ENCODE peak calls at places on chromosomes 12 and 14, in nine cellular contexts. O is T-helper 1 cell, N is adipocyte, U is uterus, B is nephron progenitor cell, D is MCF 10A, V is bronchial epithelial cell, E is GF-D8, T is psoas muscle. G is an unnamed sample.

GRCh38 chr12:55820679-55821078 is 2.8 kb downstream of the ORMDL2 start:
- DNase-seq in O (no peak), N (peak; percentile 45), U (no peak), B (no peak), D (peak; percentile 25), V (no peak), E (no peak), T (no peak), G (no peak)

GRCh38 chr14:22097072-22097471 is 423.5 kb upstream of the OR4E1 start:
- DNase-seq in O (no peak), N (no peak), U (no peak), B (no peak), D (no peak), V (no peak), E (no peak), T (no peak), G (no peak)

GRCh38 chr12:91194500-91194899 is 11.9 kb upstream of the DCN start:
- DNase-seq in O (no peak), N (no peak), U (no peak), B (no peak), D (no peak), V (peak; percentile 86), E (no peak), T (no peak), G (no peak)

GRCh38 chr14:59690426-59690825 is 113.8 kb upstream of the CCDC175 start:
- DNase-seq in O (no peak), N (no peak), U (no peak), B (no peak), D (no peak), V (no peak), E (no peak), T (no peak), G (no peak)

GRCh38 chr12:23950775-23951391 is 1.4 kb upstream of the SOX5 start:
- DNase-seq in O (no peak), N (no peak), U (no peak), B (peak; percentile 47), D (no peak), V (peak; percentile 3), E (no peak), T (peak; percentile 12), G (peak; percentile 29)

GRCh38 chr14:101834387-101835165 is 73.1 kb downstream of the PPP2R5C start:
- DNase-seq in O (no peak), N (no peak), U (no peak), B (no peak), D (no peak), V (no peak), E (no peak), T (no peak), G (no peak)

GRCh38 chr12:2537868-2538541 is 256.8 kb upstream of the FKBP4 start:
- DNase-seq in O (no peak), N (no peak), U (no peak), B (no peak), D (no peak), V (no peak), E (no peak), T (no peak), G (no peak)

GRCh38 chr12:108826115-108826806 is 31.1 kb downstream of the SSH1 start:
- DNase-seq in O (no peak), N (peak; percentile 89), U (peak; percentile 57), B (no peak), D (no peak), V (no peak), E (peak; percentile 22), T (peak; percentile 72), G (peak; percentile 76)

GRCh38 chr12:113933201-113933786 is 32.8 kb downstream of the RBM19 start:
- DNase-seq in O (no peak), N (peak; percentile 46), U (peak; percentile 73), B (peak; percentile 38), D (no peak), V (no peak), E (no peak), T (peak; percentile 41), G (peak; percentile 57)

GRCh38 chr14:30958555-30959407 is 66.7 kb upstream of the AP4S1 start:
- DNase-seq in O (no peak), N (no peak), U (no peak), B (no peak), D (no peak), V (no peak), E (no peak), T (no peak), G (no peak)

GRCh38 chr14:73660511-73660910 is 15.7 kb downstream of the DNAL1 start:
- DNase-seq in O (no peak), N (no peak), U (no peak), B (no peak), D (no peak), V (no peak), E (no peak), T (no peak), G (no peak)

GRCh38 chr12:123063535-123063934 is 83.1 kb downstream of the ARL6IP4 start:
- DNase-seq in O (no peak), N (peak; percentile 39), U (no peak), B (no peak), D (peak; percentile 21), V (no peak), E (no peak), T (no peak), G (no peak)

GRCh38 chr12:55724226-55724939 is 4.2 kb downstream of the RDH5 start:
- DNase-seq in O (peak; percentile 53), N (peak; percentile 75), U (no peak), B (peak; percentile 54), D (peak; percentile 70), V (peak; percentile 54), E (peak; percentile 29), T (peak; percentile 75), G (peak; percentile 84)

GRCh38 chr14:65296402-65296801 is 116.1 kb upstream of the FUT8 start:
- DNase-seq in O (no peak), N (no peak), U (no peak), B (no peak), D (no peak), V (no peak), E (no peak), T (no peak), G (no peak)

GRCh38 chr14:60773558-60773957 is 39.0 kb downstream of the MNAT1 start:
- DNase-seq in O (no peak), N (no peak), U (no peak), B (no peak), D (no peak), V (no peak), E (no peak), T (no peak), G (no peak)

GRCh38 chr14:50425816-50426215 is 29.1 kb upstream of the CDKL1 start:
- DNase-seq in O (no peak), N (peak; percentile 77), U (no peak), B (no peak), D (no peak), V (no peak), E (peak; percentile 42), T (no peak), G (no peak)

GRCh38 chr12:111788178-111788654 is 21.5 kb downstream of the ALDH2 start:
- DNase-seq in O (no peak), N (peak; percentile 84), U (no peak), B (no peak), D (peak; percentile 79), V (no peak), E (peak; percentile 38), T (peak; percentile 65), G (peak; percentile 70)

GRCh38 chr12:26378721-26379120 is 183.3 kb downstream of the SSPN start:
- DNase-seq in O (no peak), N (no peak), U (no peak), B (no peak), D (no peak), V (no peak), E (no peak), T (no peak), G (no peak)